ENCODE peak calls at places on chromosome 21, in ten cellular contexts. K is stomach; T is NT2/D1; C is PC-3; N is SJSA1; Z is body of pancreas; E is esophagus squamous epithelium; W is CD4-positive, alpha-beta T cell; M is tibial nerve; X is transverse colon. G is an unnamed sample. For H3K9me3, the result is how much of the 10 kb centered on the place peaks cover.

GRCh38 chr21:36125513-36126121 is 9.3 kb upstream of the CBR3 start:
- DNase-seq in N (no peak), E (no peak), Z (peak), M (peak), W (peak), C (peak), T (no peak), X (peak), K (peak), G (peak)

GRCh38 chr21:42621166-42621827 is 32.1 kb upstream of the PDE9A start:
- DNase-seq in M (no peak), E (no peak), C (no peak), W (no peak), T (no peak), X (peak), Z (no peak), K (no peak), N (peak), G (no peak)

GRCh38 chr21:37593015-37593414 is 226.4 kb downstream of the DYRK1A start:
- DNase-seq in K (no peak), Z (no peak), E (no peak), W (no peak), X (no peak), C (no peak), T (peak), N (no peak), M (no peak), G (peak)

GRCh38 chr21:34807881-34808568 is 139.2 kb downstream of the CLIC6 start:
- DNase-seq in N (peak), Z (peak), X (no peak), T (no peak), C (peak), M (no peak), E (no peak), K (peak), W (peak), G (no peak)

GRCh38 chr21:41562101-41563000 is 54.4 kb upstream of the TMPRSS2 start:
- DNase-seq in Z (peak), W (no peak), M (no peak), C (no peak), E (no peak), N (peak), X (peak), K (peak), T (no peak), G (no peak)

GRCh38 chr21:35624896-35625295 is 435.4 kb downstream of the SETD4 start:
- DNase-seq in M (no peak), C (no peak), W (no peak), X (no peak), T (no peak), N (no peak), E (no peak), K (no peak), Z (no peak), G (no peak)

GRCh38 chr21:15967661-15968060 is 237.9 kb downstream of the USP25 start:
- DNase-seq in N (peak), Z (no peak), C (peak), X (no peak), W (no peak), E (no peak), K (no peak), T (peak), M (no peak), G (no peak)

GRCh38 chr21:33135925-33136324 is 66.0 kb downstream of the OLIG1 start:
- DNase-seq in Z (no peak), C (no peak), K (no peak), T (no peak), N (no peak), E (no peak), W (no peak), X (no peak), M (no peak), G (no peak)

GRCh38 chr21:42537106-42537742 is 23.6 kb downstream of the SLC37A1 start:
- DNase-seq in Z (peak), K (no peak), C (peak), N (no peak), W (no peak), X (no peak), M (no peak), T (no peak), E (no peak), G (no peak)

GRCh38 chr21:36882776-36883175 is 83.7 kb downstream of the HLCS start:
- DNase-seq in W (no peak), C (no peak), T (no peak), K (no peak), Z (no peak), M (no peak), E (no peak), X (no peak), N (peak), G (no peak)

DNA sequence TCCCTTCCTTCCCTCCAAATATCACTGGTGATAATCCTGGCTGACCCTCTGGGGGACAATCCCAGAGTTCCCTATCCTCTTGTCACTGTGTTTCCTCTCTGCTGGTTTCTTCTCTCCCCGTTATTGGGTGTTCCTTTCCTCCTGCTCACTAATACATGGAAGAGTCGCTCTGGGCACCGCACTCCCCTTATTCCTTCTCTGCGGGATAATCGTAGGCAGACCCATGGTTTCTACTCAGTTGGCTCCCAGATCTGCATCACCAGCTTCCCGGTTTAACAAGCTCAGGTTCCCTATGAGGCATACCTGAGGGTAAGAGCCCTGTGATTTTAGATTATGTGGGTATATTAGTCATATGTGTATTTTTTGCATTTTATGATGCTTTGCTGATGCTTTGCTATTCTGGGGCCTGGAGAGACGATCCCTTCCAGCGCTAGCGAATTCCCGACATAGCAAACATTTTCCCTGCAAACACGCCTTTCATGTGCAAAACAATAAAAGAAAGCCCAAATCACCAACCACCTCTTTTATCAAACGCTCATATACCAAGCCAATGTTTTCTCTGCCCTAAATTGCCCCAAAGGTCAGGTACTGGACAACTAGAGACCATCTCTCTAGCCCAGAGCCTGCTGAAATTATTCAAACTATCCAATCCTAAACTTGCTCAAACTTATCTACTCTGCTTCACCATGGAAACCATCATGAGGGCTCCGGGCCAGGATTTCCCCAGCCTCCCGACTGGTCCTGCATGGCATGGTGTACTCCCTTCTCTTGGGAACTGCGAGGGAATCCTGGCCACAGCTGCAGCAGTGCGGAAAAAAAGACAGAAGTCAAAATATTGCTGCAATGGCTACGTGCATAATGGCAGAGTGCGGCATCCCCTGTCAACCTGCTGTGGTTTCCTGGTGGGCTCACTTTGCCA is 84.2 kb downstream of the PCP4 start:
- DNase-seq in W (no peak), N (no peak), E (no peak), Z (no peak), T (peak), C (no peak), M (no peak), X (no peak), K (no peak), G (peak)
- H3K9me3 ChIP-seq in W (under half), N (under half), E (under half), Z (under half), T (under half), C (under half), M (under half), X (under half), K (under half), G (under half)

GRCh38 chr21:10463156-10463555 is 58.2 kb upstream of the TPTE start:
- DNase-seq in Z (no peak), C (no peak), W (no peak), N (no peak), T (no peak), K (no peak), X (no peak), M (no peak), E (no peak), G (no peak)
- H3K9me3 ChIP-seq in Z (under half), C (under half), W (under half), N (under half), T (under half), K (under half), X (under half), M (under half), E (under half), G (half or more)

GRCh38 chr21:27157097-27157496 is 190.2 kb upstream of the ADAMTS5 start:
- DNase-seq in K (no peak), N (no peak), X (no peak), Z (no peak), T (no peak), W (no peak), E (no peak), C (no peak), M (no peak), G (no peak)

GRCh38 chr21:27156666-27157065 is 189.8 kb upstream of the ADAMTS5 start:
- DNase-seq in X (no peak), M (no peak), K (no peak), T (no peak), E (no peak), Z (no peak), C (no peak), N (no peak), W (no peak), G (no peak)

GRCh38 chr21:27152996-27153395 is 186.1 kb upstream of the ADAMTS5 start:
- DNase-seq in T (no peak), Z (no peak), X (no peak), M (no peak), K (no peak), C (no peak), W (no peak), N (no peak), E (no peak), G (no peak)

GRCh38 chr21:27155130-27155500 is 188.2 kb upstream of the ADAMTS5 start:
- DNase-seq in W (no peak), K (no peak), C (no peak), M (no peak), X (no peak), E (no peak), N (no peak), Z (no peak), T (no peak), G (no peak)

DNA sequence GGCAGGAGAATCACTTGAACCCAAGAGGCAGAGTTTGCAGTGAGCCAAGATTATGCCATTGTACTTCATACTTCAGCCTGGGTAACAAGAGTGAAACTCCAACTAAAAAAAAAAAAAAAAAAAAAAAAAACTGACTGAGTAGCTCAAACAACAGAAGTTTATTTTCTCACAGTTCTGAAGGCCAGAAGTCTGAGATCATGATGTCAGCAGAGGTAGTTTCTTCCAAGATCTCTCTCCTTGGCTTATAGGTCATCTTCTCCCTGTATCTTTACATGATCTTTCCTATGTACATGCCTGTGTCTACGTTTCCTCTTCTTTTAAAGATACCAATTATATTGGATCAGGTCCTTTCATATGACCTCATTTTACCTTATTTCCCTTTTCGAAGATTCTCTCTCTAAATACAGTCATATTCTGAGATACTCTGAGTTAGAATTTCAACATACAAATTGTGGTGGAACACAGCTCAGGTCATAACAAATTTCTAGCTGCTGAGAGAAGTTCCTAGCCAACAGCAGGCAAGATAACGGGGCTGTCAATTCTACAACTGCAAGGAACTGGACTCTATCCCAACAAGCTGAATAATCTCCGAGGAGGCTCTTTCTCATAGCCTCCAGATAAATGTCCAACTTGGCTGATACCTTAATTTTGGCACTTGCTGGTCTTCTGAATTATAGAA is 187.7 kb upstream of the ADAMTS5 start:
- DNase-seq in X (no peak), W (no peak), E (no peak), N (no peak), Z (peak), T (no peak), C (no peak), M (no peak), K (no peak), G (no peak)
- H3K9me3 ChIP-seq in X (under half), W (under half), E (under half), N (under half), Z (under half), T (under half), C (under half), M (under half), K (under half), G (under half)

DNA sequence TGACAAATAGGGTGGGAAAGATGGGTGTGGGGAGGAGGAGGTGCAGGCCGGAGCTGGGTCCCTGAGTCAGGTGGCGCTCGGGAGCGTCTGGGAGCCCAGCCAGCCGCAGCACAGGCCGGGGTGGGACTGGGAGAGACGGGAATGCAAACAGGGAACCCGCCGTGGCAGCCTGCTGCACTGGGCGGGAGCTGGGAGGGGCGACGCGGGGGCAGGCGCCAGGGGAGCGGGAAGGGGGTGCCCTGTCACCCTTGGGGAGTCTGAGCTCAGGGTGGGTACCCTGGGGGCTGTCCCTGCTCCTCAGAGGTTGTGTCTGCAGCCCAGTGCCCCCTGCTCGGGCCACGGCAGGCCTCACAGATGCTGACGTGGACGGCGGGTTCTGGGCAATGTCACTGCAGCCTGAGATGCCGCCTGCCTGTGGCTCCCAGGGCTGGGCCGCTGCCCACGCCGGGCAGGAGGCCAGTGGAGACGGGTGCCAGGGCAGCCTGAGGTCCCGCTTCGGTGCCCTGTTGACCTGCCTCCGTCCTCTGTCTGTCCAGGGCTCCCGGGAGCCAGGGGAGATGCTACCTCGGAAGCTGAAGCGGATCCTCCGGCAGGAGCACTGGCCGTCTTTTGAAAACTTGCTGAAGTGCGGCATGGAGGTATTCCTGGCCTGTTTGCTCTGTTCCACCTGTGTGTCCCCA is 16.6 kb upstream of the LRRC3 start:
- DNase-seq in X (peak), M (no peak), Z (peak), C (no peak), K (peak), N (no peak), E (no peak), W (no peak), T (no peak), G (no peak)
- H3K9me3 ChIP-seq in X (under half), M (under half), Z (under half), C (under half), K (under half), N (under half), E (under half), W (under half), T (under half), G (under half)

GRCh38 chr21:25062061-25062460 is 545.2 kb downstream of the MRPL39 start:
- DNase-seq in K (no peak), Z (no peak), M (no peak), C (no peak), N (no peak), E (no peak), T (peak), W (no peak), X (no peak), G (no peak)
- H3K9me3 ChIP-seq in K (under half), Z (under half), M (under half), C (under half), N (under half), E (under half), T (under half), W (under half), X (under half), G (under half)

DNA sequence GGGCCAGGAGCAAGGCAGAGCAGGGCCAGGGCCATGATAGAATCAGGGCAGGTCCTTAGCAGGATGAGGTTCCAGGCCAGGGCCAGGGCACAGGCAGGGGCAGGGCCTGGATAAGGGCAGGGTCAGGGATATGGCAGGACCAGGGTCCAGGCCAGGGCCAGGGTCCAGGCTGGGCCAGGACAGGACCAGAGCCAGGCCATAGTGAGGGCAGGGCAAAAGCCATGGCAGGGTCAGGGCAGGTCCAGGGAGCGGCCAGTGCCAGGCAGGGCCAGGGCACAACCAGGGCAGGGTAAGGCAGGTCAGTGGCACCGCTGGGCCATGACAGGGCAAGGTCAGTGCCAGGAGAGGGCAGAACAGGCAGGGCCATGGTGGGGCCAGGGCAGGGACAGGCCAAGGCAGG is 152.2 kb downstream of the LIPI start:
- DNase-seq in C (no peak), M (no peak), W (no peak), Z (no peak), K (no peak), T (no peak), X (no peak), N (no peak), E (no peak), G (peak)
- H3K9me3 ChIP-seq in C (under half), M (under half), W (under half), Z (under half), K (under half), T (under half), X (under half), N (under half), E (under half), G (under half)

G was measured in endodermal cell.